ENCODE peak calls at places on chromosomes 7 and 10, in ten cellular contexts. B is WTC11, H is fibroblast of the aortic adventitia, P is esophagus squamous epithelium, I is hepatocyte, K is AG10803, S is Calu3, V is gastrocnemius medialis, A is progenitor cell of endocrine pancreas, G is mucosa of descending colon. C is an unnamed sample.

GRCh38 chr10:129631011-129631410 is 164.0 kb downstream of the MGMT start:
- DNase-seq in V (no peak), I (no peak), P (no peak), A (no peak), K (no peak), G (no peak), S (no peak), B (no peak), H (no peak), C (no peak)

GRCh38 chr7:39606352-39606751 is 17.0 kb upstream of the RALA start:
- DNase-seq in V (no peak), P (no peak), G (no peak), I (no peak), K (no peak), S (no peak), B (no peak), H (peak), A (no peak), C (no peak)

GRCh38 chr10:84258034-84258695 is 13.3 kb downstream of the RGR start:
- DNase-seq in I (no peak), A (no peak), K (no peak), S (no peak), P (no peak), B (no peak), H (no peak), G (no peak), V (no peak), C (peak)

GRCh38 chr10:72012801-72013200 is 48.6 kb downstream of the CHST3 start:
- DNase-seq in K (no peak), H (no peak), V (no peak), G (no peak), S (no peak), I (no peak), P (no peak), A (no peak), B (no peak), C (no peak)

GRCh38 chr7:20535541-20535940 is 79.9 kb upstream of the ABCB5 start:
- DNase-seq in K (no peak), S (no peak), A (no peak), V (no peak), G (no peak), I (no peak), P (no peak), H (no peak), B (no peak), C (no peak)

GRCh38 chr7:33888206-33888605 is 17.1 kb upstream of the BMPER start:
- DNase-seq in I (no peak), K (no peak), H (no peak), A (no peak), P (no peak), B (peak), V (no peak), G (no peak), S (no peak), C (no peak)

GRCh38 chr10:132526676-132527075 is 10.9 kb upstream of the INPP5A start:
- DNase-seq in B (peak), H (no peak), G (peak), K (peak), S (no peak), A (no peak), V (no peak), P (no peak), I (no peak), C (no peak)

GRCh38 chr10:122034149-122034756 is 45.3 kb downstream of the TACC2 start:
- DNase-seq in G (no peak), K (peak), B (no peak), A (no peak), S (no peak), V (no peak), I (peak), P (no peak), H (no peak), C (no peak)

GRCh38 chr7:64182036-64182790 is 24.8 kb upstream of the ZNF735 start:
- DNase-seq in G (no peak), I (no peak), K (no peak), V (no peak), B (no peak), A (no peak), S (no peak), H (no peak), P (no peak), C (no peak)

GRCh38 chr10:54587973-54588372 is 213.1 kb downstream of the PCDH15 start:
- DNase-seq in V (no peak), A (no peak), S (no peak), G (no peak), P (no peak), B (no peak), K (no peak), H (no peak), I (no peak), C (no peak)

GRCh38 chr7:114759347-114760062 is 162.4 kb upstream of the MDFIC start:
- DNase-seq in V (no peak), H (peak), G (no peak), S (peak), B (no peak), K (peak), I (no peak), A (no peak), P (no peak), C (no peak)

GRCh38 chr7:45155357-45155900 is 2.2 kb upstream of the RAMP3 start:
- DNase-seq in V (no peak), P (no peak), G (no peak), B (no peak), S (no peak), I (no peak), A (no peak), K (no peak), H (no peak), C (no peak)

GRCh38 chr7:40700653-40701475 is 566.1 kb downstream of the SUGCT start:
- DNase-seq in B (no peak), I (peak), S (no peak), G (no peak), P (no peak), V (no peak), K (peak), H (no peak), A (no peak), C (no peak)

GRCh38 chr7:22624781-22625180 is 102.2 kb upstream of the IL6 start:
- DNase-seq in V (no peak), B (no peak), K (no peak), A (no peak), I (no peak), H (no peak), G (no peak), P (no peak), S (no peak), C (no peak)

GRCh38 chr7:94492601-94493000 is 17.0 kb upstream of the CASD1 start:
- DNase-seq in K (no peak), P (no peak), A (no peak), S (no peak), V (no peak), G (no peak), H (no peak), B (no peak), I (no peak), C (no peak)

GRCh38 chr10:77165445-77166316 is 471.9 kb downstream of the KCNMA1 start:
- DNase-seq in V (peak), H (peak), K (peak), I (peak), A (peak), P (no peak), B (peak), G (no peak), S (peak), C (no peak)

GRCh38 chr10:49151025-49151445 is 17.2 kb upstream of the FAM170B start:
- DNase-seq in I (no peak), S (no peak), P (no peak), B (no peak), V (no peak), H (no peak), G (no peak), K (peak), A (no peak), C (no peak)

GRCh38 chr10:59098811-59099452 is 77.5 kb upstream of the PHYHIPL start:
- DNase-seq in G (no peak), I (peak), V (no peak), K (peak), P (no peak), H (peak), S (no peak), B (no peak), A (no peak), C (no peak)

GRCh38 chr7:82345886-82346285 is 97.7 kb downstream of the CACNA2D1 start:
- DNase-seq in K (peak), B (no peak), V (no peak), S (no peak), A (no peak), G (no peak), I (no peak), P (no peak), H (no peak), C (no peak)

GRCh38 chr7:8295638-8296361 is 33.8 kb upstream of the ICA1 start:
- DNase-seq in I (peak), A (peak), S (peak), H (peak), G (no peak), K (peak), P (no peak), V (peak), B (no peak), C (no peak)

GRCh38 chr10:68560916-68561691 is 967 bp downstream of the TET1 start:
- DNase-seq in V (no peak), H (peak), B (peak), G (no peak), S (no peak), P (no peak), A (peak), I (peak), K (no peak), C (no peak)

DNA sequence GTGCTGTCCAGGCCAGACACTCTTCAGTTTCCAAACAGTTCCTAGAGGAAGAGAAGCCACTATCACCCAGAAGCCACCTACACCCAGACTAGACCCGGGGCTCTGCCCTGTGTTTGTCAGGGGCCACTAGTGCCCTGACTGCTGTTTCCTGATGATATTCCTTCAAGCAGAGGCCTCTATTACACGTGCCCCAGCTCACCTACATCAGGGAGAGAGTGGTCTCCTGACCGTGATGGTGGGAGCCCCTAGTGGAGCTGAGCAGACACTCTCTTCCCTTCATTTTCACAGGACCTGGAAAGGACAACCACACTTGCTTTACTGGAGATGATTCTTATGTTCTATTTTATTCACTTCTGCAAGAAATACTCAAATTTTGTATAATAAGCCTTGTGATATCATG is 9.2 kb downstream of the ZNF394 start:
- DNase-seq in P (no peak), I (no peak), S (no peak), A (no peak), K (no peak), G (peak), B (no peak), H (no peak), V (no peak), C (no peak)
- TF ChIP-seq CTCF in P (no peak), I (no peak), S (no peak), A (no peak), K (no peak), G (no peak), B (no peak), H (no peak), V (no peak), C (no peak)

GRCh38 chr7:95871078-95871848 is 98.9 kb downstream of the DYNC1I1 start:
- DNase-seq in P (no peak), I (peak), H (peak), S (peak), G (no peak), K (peak), A (peak), V (no peak), B (peak), C (no peak)
- TF ChIP-seq CTCF in P (peak), I (peak), H (peak), S (peak), G (no peak), K (peak), A (peak), V (peak), B (peak), C (peak)

DNA sequence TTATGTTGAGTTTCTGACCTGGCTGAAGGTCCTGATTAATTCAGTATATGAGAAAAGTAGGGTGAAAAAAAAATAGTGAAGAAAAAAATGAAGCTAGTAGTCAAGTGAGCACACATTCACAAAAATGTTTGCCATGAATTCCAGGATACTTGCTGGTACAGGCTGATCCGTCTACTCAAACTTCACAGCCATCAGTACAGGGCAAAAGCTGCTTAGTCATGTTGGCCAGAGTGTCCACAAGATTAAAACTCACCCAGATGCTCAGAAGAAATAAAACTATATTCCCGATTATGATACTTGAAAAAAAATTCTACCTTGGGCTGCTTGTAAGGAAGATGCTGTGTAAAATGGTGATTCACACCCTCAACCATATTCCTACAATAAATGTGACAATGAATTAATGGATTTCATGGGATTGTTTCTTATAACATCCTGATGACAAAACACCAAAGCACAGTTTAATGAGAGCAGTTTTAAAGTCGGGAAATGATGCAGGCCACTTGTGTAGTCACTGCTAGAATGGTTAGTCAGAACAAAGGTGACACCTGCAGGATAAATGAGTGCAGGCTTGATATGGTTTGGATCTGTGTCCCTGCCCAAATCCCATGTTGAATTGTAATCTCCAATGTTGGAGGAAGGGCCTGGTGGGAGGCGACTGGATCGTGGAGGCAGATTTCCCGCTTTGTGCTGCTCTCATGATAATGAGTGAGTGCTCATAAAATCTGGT is 49.2 kb upstream of the ANKRD1 start:
- DNase-seq in P (no peak), B (no peak), K (peak), S (no peak), V (no peak), I (no peak), H (peak), A (no peak), G (no peak), C (no peak)
- TF ChIP-seq CTCF in P (no peak), B (no peak), K (no peak), S (no peak), V (no peak), I (peak), H (no peak), A (no peak), G (no peak), C (no peak)

GRCh38 chr7:43506460-43506859 is 76.4 kb upstream of the STK17A start:
- DNase-seq in G (no peak), K (no peak), V (no peak), A (no peak), B (no peak), S (no peak), P (no peak), H (no peak), I (no peak), C (no peak)
- TF ChIP-seq CTCF in G (no peak), K (no peak), V (no peak), A (no peak), B (no peak), S (no peak), P (no peak), H (no peak), I (no peak), C (no peak)

DNA sequence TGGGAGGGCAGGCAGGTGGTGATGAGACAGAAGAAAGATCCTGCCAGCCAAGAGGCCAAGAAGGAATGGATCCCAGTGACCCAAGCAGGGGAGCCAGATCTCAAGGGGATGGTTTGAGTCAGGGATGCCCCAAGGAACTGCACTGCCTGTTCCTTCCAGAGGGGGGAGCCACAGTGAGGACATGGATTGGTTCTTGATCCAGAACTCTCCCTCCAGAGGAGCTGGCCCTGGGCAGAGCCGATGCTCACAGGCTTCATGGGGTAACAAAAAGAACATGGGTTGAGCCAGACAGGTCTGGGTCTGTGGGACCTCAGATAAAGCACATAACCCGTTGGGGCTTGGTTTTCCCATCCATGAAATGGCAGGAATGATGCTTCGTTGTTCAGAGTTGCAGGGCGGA is 4.6 kb upstream of the DENND2A start:
- DNase-seq in V (no peak), I (no peak), P (no peak), A (no peak), G (no peak), B (peak), K (no peak), H (no peak), S (no peak), C (no peak)
- TF ChIP-seq CTCF in V (no peak), I (no peak), P (no peak), A (peak), G (no peak), B (peak), K (peak), H (peak), S (no peak), C (peak)

DNA sequence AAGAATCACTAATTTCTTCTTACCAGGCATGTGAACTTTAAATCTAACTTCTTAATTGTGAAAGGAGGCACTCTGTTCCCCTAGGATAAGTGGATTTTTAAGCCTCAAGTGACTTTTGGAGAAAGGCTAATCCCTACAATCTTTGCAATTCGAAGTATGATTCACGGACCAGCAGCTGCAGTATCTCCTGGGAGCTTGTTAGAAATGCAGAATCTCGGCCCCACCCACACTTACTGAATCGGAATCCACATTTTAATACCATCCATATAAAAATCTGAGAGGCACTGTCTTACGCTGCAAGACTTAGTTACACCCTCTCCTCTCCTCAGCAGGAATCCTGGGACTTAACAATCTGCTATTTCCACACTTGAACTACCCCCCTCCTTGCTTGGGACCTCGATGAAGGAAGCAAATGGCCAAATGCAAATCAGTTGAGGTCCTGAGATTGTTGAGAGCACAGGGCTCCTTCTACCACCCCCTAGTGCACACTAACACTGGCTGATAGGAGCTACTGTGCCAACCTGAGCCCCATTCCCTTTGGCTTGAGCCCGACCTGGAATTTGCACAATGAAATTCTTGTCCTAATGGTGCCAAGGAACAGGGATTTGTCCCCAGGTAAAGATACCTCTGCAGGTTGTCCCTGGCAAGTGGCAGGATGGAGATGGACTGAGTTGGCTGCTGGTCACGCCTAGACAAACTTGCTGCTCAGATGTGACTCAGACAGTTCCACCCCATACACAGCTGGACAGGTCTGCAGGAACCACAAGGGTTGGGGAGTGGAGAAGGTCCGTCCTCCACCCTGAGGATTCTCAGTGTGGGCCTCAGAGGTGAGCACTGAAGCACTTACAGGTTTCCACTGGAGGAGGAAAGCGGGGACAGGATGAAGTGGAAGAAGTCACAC is 20.8 kb downstream of the ITPRIP start:
- DNase-seq in S (no peak), G (no peak), H (peak), A (no peak), I (peak), K (peak), B (no peak), V (no peak), P (no peak), C (no peak)
- TF ChIP-seq CTCF in S (no peak), G (no peak), H (no peak), A (no peak), I (no peak), K (peak), B (no peak), V (no peak), P (no peak), C (no peak)

DNA sequence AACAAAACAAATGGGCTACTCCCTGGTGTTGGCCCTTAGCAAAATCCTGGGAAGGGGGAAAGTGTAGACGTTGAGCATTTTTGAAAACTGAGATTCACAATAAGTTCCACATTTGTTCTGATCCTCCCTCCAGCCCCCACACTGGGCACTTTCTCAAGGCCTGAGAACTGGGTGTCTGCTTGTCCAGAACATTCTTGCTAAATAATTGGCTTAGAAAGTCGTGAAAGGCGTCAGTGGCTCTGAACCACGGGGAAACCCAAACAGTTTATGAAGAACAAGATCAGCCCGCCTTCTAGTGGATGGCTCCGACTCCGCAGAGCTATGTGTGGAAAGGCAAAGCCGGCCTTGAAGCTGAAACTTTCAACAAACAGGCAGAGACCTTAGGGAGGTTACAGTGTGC is 370.1 kb downstream of the PRPF18 start:
- DNase-seq in P (no peak), S (no peak), A (no peak), G (peak), B (no peak), V (peak), I (peak), K (peak), H (peak), C (no peak)
- TF ChIP-seq CTCF in P (peak), S (no peak), A (no peak), G (no peak), B (no peak), V (peak), I (no peak), K (peak), H (peak), C (peak)